ENCODE peak calls at places on chromosomes 1 and 21, in eight cellular contexts. B, W, Z, S, T, P, A and H are unnamed samples.

GRCh38 chr21:31554511-31555022 is 104.9 kb upstream of the SOD1 start:
- DNase-seq in B (peak), W (no peak), Z (no peak), S (peak), T (no peak), P (peak), A (no peak), H (peak)

GRCh38 chr1:75520862-75521261 is 90.1 kb downstream of the SLC44A5 start:
- DNase-seq in B (no peak), W (no peak), Z (no peak), S (no peak), T (no peak), P (no peak), A (no peak), H (no peak)

GRCh38 chr1:64903593-64903992 is 62.8 kb downstream of the JAK1 start:
- DNase-seq in B (no peak), W (no peak), Z (no peak), S (no peak), T (no peak), P (no peak), A (no peak), H (no peak)

GRCh38 chr1:228213917-228214808 is 6.3 kb downstream of the OBSCN start:
- DNase-seq in B (no peak), W (no peak), Z (no peak), S (no peak), T (no peak), P (no peak), A (no peak), H (no peak)

GRCh38 chr1:30315185-30315960 is 408.0 kb downstream of the MATN1 start:
- DNase-seq in B (peak), W (no peak), Z (no peak), S (no peak), T (no peak), P (peak), A (no peak), H (no peak)

GRCh38 chr1:166166701-166167394 is at the start of gene FAM78B:
- DNase-seq in B (peak), W (no peak), Z (peak), S (peak), T (peak), P (peak), A (peak), H (peak)

GRCh38 chr21:28375708-28376385 is 616.8 kb downstream of the LTN1 start:
- DNase-seq in B (peak), W (no peak), Z (no peak), S (peak), T (no peak), P (no peak), A (no peak), H (no peak)

GRCh38 chr1:220876511-220877347 is 2.5 kb upstream of the HLX start:
- DNase-seq in B (peak), W (no peak), Z (peak), S (peak), T (no peak), P (no peak), A (peak), H (no peak)

GRCh38 chr1:198880818-198881597 is 242.2 kb downstream of the PTPRC start:
- DNase-seq in B (peak), W (peak), Z (no peak), S (peak), T (no peak), P (no peak), A (no peak), H (peak)

GRCh38 chr1:85650645-85651044 is 57.6 kb downstream of the ZNHIT6 start:
- DNase-seq in B (no peak), W (no peak), Z (no peak), S (no peak), T (no peak), P (no peak), A (no peak), H (no peak)

GRCh38 chr1:147586412-147586811 is 45.1 kb downstream of the BCL9 start:
- DNase-seq in B (no peak), W (no peak), Z (no peak), S (no peak), T (no peak), P (no peak), A (no peak), H (no peak)

GRCh38 chr21:34983680-34984086 is 65.4 kb downstream of the RUNX1 start:
- DNase-seq in B (no peak), W (no peak), Z (no peak), S (peak), T (no peak), P (peak), A (no peak), H (peak)

GRCh38 chr1:244012232-244012631 is 38.9 kb upstream of the ZBTB18 start:
- DNase-seq in B (peak), W (no peak), Z (peak), S (peak), T (no peak), P (no peak), A (peak), H (peak)

GRCh38 chr1:161359316-161359715 is 8.4 kb downstream of the CFAP126 start:
- DNase-seq in B (no peak), W (no peak), Z (no peak), S (no peak), T (no peak), P (no peak), A (no peak), H (no peak)

GRCh38 chr1:237873487-237873927 is 17.2 kb downstream of the ZP4 start:
- DNase-seq in B (peak), W (peak), Z (no peak), S (peak), T (no peak), P (no peak), A (no peak), H (peak)

GRCh38 chr1:2479186-2479585 is 3.1 kb downstream of the PLCH2 start:
- DNase-seq in B (no peak), W (no peak), Z (no peak), S (no peak), T (no peak), P (no peak), A (no peak), H (no peak)

GRCh38 chr1:21175324-21175669 is 1.4 kb downstream of the EIF4G3 start:
- DNase-seq in B (peak), W (no peak), Z (peak), S (peak), T (peak), P (peak), A (peak), H (peak)

GRCh38 chr1:190084552-190084951 is 393.1 kb downstream of the BRINP3 start:
- DNase-seq in B (no peak), W (no peak), Z (no peak), S (no peak), T (no peak), P (no peak), A (no peak), H (no peak)

GRCh38 chr1:51908499-51908898 is 30.0 kb upstream of the NRDC start:
- DNase-seq in B (no peak), W (no peak), Z (no peak), S (no peak), T (no peak), P (no peak), A (no peak), H (no peak)

GRCh38 chr1:180563013-180563827 is 4.5 kb downstream of the OVAAL start:
- DNase-seq in B (peak), W (no peak), Z (no peak), S (peak), T (no peak), P (no peak), A (no peak), H (peak)

GRCh38 chr1:205704891-205705290 is 24.6 kb upstream of the SLC45A3 start:
- DNase-seq in B (no peak), W (no peak), Z (no peak), S (no peak), T (no peak), P (no peak), A (no peak), H (no peak)

GRCh38 chr1:246681822-246682221 is 42.4 kb upstream of the SCCPDH start:
- DNase-seq in B (peak), W (no peak), Z (peak), S (no peak), T (no peak), P (no peak), A (peak), H (no peak)

GRCh38 chr1:244011796-244012195 is 39.3 kb upstream of the ZBTB18 start:
- DNase-seq in B (no peak), W (no peak), Z (no peak), S (peak), T (no peak), P (no peak), A (no peak), H (no peak)

GRCh38 chr21:35933466-35933865 is 126.9 kb downstream of the SETD4 start:
- DNase-seq in B (peak), W (peak), Z (peak), S (peak), T (no peak), P (no peak), A (peak), H (peak)

GRCh38 chr1:36663772-36664430 is 181.2 kb upstream of the CSF3R start:
- DNase-seq in B (no peak), W (no peak), Z (no peak), S (no peak), T (no peak), P (no peak), A (no peak), H (no peak)

GRCh38 chr1:21022279-21023040 is 154.2 kb downstream of the EIF4G3 start:
- DNase-seq in B (peak), W (peak), Z (no peak), S (peak), T (no peak), P (peak), A (peak), H (peak)

GRCh38 chr1:22618056-22618455 is 18.4 kb upstream of the C1QA start:
- DNase-seq in B (no peak), W (no peak), Z (no peak), S (no peak), T (no peak), P (no peak), A (no peak), H (no peak)

GRCh38 chr21:16308269-16308668 is 578.5 kb downstream of the USP25 start:
- DNase-seq in B (peak), W (no peak), Z (no peak), S (peak), T (no peak), P (no peak), A (no peak), H (peak)

GRCh38 chr21:26845066-26845749 is at the start of gene ADAMTS1:
- DNase-seq in B (peak), W (peak), Z (peak), S (peak), T (no peak), P (no peak), A (peak), H (peak)

GRCh38 chr1:161229896-161230295 is 4.0 kb downstream of the TOMM40L start:
- DNase-seq in B (no peak), W (no peak), Z (no peak), S (no peak), T (no peak), P (no peak), A (no peak), H (peak)

GRCh38 chr1:24212376-24212775 is 25.3 kb upstream of the IFNLR1 start:
- DNase-seq in B (no peak), W (no peak), Z (no peak), S (no peak), T (no peak), P (no peak), A (no peak), H (no peak)

GRCh38 chr1:93448983-93449805 is 1.3 kb downstream of the FNBP1L start:
- DNase-seq in B (peak), W (no peak), Z (peak), S (peak), T (no peak), P (no peak), A (no peak), H (peak)

GRCh38 chr1:34806396-34806795 is 13.6 kb downstream of the GJA4 start:
- DNase-seq in B (no peak), W (peak), Z (no peak), S (peak), T (no peak), P (no peak), A (no peak), H (no peak)

GRCh38 chr1:203196371-203196770 is 9.9 kb upstream of the CHI3L1 start:
- DNase-seq in B (no peak), W (no peak), Z (no peak), S (peak), T (no peak), P (no peak), A (no peak), H (no peak)